ENCODE peak calls at places on chromosomes 5 and 9, in six cellular contexts. One of them, this sample, is unnamed.

GRCh38 chr5:52906845-52907244 is 82.3 kb upstream of the ITGA2 start:
- DNase-seq in trophoblast cell: no peak
- DNase-seq in endothelial cell of umbilical vein: no peak
- DNase-seq in astrocyte: no peak
- DNase-seq in endodermal cell: no peak
- DNase-seq in neuronal stem cell: no peak
- DNase-seq in this sample: no peak

GRCh38 chr5:55146543-55147151 is 13.3 kb upstream of the GPX8 start:
- DNase-seq in astrocyte: peak; percentile 53
- DNase-seq in endodermal cell: peak; percentile 97
- DNase-seq in neuronal stem cell: peak; percentile 84
- DNase-seq in trophoblast cell: peak; percentile 88
- DNase-seq in endothelial cell of umbilical vein: peak; percentile 92
- DNase-seq in this sample: peak; percentile 76

GRCh38 chr5:34656700-34657549 is 797 bp downstream of the RAI14 start:
- DNase-seq in astrocyte: no peak
- DNase-seq in endodermal cell: peak; percentile 66
- DNase-seq in endothelial cell of umbilical vein: peak; percentile 30
- DNase-seq in neuronal stem cell: no peak
- DNase-seq in trophoblast cell: no peak
- DNase-seq in this sample: no peak

GRCh38 chr9:136326061-136326776 is 1.1 kb upstream of the GPSM1 start:
- DNase-seq in trophoblast cell: no peak
- DNase-seq in neuronal stem cell: no peak
- DNase-seq in endodermal cell: peak; percentile 81
- DNase-seq in astrocyte: peak; percentile 70
- DNase-seq in endothelial cell of umbilical vein: peak; percentile 67
- DNase-seq in this sample: peak; percentile 50

GRCh38 chr9:90539266-90539665 is 103.4 kb downstream of the DIRAS2 start:
- DNase-seq in endodermal cell: no peak
- DNase-seq in astrocyte: no peak
- DNase-seq in neuronal stem cell: no peak
- DNase-seq in trophoblast cell: no peak
- DNase-seq in endothelial cell of umbilical vein: no peak
- DNase-seq in this sample: no peak

GRCh38 chr5:160747559-160747958 is 104.5 kb downstream of the ATP10B start:
- DNase-seq in endodermal cell: no peak
- DNase-seq in endothelial cell of umbilical vein: no peak
- DNase-seq in neuronal stem cell: no peak
- DNase-seq in astrocyte: no peak
- DNase-seq in trophoblast cell: no peak
- DNase-seq in this sample: no peak

GRCh38 chr9:107918749-107919148 is 429.2 kb upstream of the KLF4 start:
- DNase-seq in endodermal cell: no peak
- DNase-seq in trophoblast cell: no peak
- DNase-seq in astrocyte: no peak
- DNase-seq in endothelial cell of umbilical vein: no peak
- DNase-seq in neuronal stem cell: no peak
- DNase-seq in this sample: no peak

GRCh38 chr5:166562246-166562645 is 1729.2 kb upstream of the WWC1 start:
- DNase-seq in astrocyte: no peak
- DNase-seq in trophoblast cell: no peak
- DNase-seq in neuronal stem cell: no peak
- DNase-seq in endothelial cell of umbilical vein: no peak
- DNase-seq in endodermal cell: no peak
- DNase-seq in this sample: no peak

GRCh38 chr5:140785905-140786686 is at the start of gene PCDHA1:
- DNase-seq in neuronal stem cell: no peak
- DNase-seq in trophoblast cell: no peak
- DNase-seq in astrocyte: no peak
- DNase-seq in endothelial cell of umbilical vein: no peak
- DNase-seq in endodermal cell: no peak
- DNase-seq in this sample: no peak
- H3K9me3 ChIP-seq in neuronal stem cell: peaks cover 34% of the 10 kb centered on the region
- H3K9me3 ChIP-seq in trophoblast cell: peaks cover 25% of the 10 kb centered on the region
- H3K9me3 ChIP-seq in astrocyte: peaks cover 18% of the 10 kb centered on the region
- H3K9me3 ChIP-seq in endothelial cell of umbilical vein: peaks cover 4% of the 10 kb centered on the region
- H3K9me3 ChIP-seq in endodermal cell: peaks cover 21% of the 10 kb centered on the region
- H3K9me3 ChIP-seq in this sample: peaks cover 30% of the 10 kb centered on the region

GRCh38 chr9:34458013-34458966 is at the start of the genes DNAI1 and FAM219A:
- DNase-seq in endothelial cell of umbilical vein: peak; percentile 99
- DNase-seq in astrocyte: peak; percentile 94
- DNase-seq in neuronal stem cell: peak; percentile 99
- DNase-seq in trophoblast cell: peak; percentile 99
- DNase-seq in endodermal cell: peak; percentile 100
- DNase-seq in this sample: peak; percentile 98

GRCh38 chr9:34459356-34459755 is 751 bp downstream of the DNAI1 start:
- DNase-seq in endodermal cell: no peak
- DNase-seq in astrocyte: no peak
- DNase-seq in neuronal stem cell: no peak
- DNase-seq in trophoblast cell: no peak
- DNase-seq in endothelial cell of umbilical vein: no peak
- DNase-seq in this sample: no peak

GRCh38 chr9:34457266-34458012 is 931 bp downstream of the FAM219A start:
- DNase-seq in neuronal stem cell: peak; percentile 27
- DNase-seq in endodermal cell: peak; percentile 86
- DNase-seq in trophoblast cell: peak; percentile 46
- DNase-seq in endothelial cell of umbilical vein: peak; percentile 81
- DNase-seq in astrocyte: peak; percentile 69
- DNase-seq in this sample: peak; percentile 39

GRCh38 chr9:34459941-34460340 is 1.3 kb downstream of the DNAI1 start:
- DNase-seq in neuronal stem cell: no peak
- DNase-seq in endothelial cell of umbilical vein: no peak
- DNase-seq in astrocyte: no peak
- DNase-seq in endodermal cell: no peak
- DNase-seq in trophoblast cell: no peak
- DNase-seq in this sample: no peak

GRCh38 chr9:34458967-34459355 is 356 bp downstream of the DNAI1 start:
- DNase-seq in endodermal cell: no peak
- DNase-seq in neuronal stem cell: no peak
- DNase-seq in astrocyte: no peak
- DNase-seq in trophoblast cell: no peak
- DNase-seq in endothelial cell of umbilical vein: no peak
- DNase-seq in this sample: no peak
- H3K4me3 ChIP-seq in endodermal cell: peak overlapping the region; percentile 70
- H3K4me3 ChIP-seq in neuronal stem cell: peak overlapping the region; percentile 28
- H3K4me3 ChIP-seq in astrocyte: peak overlapping the region; percentile 60
- H3K4me3 ChIP-seq in trophoblast cell: no peak overlapping the region
- H3K4me3 ChIP-seq in endothelial cell of umbilical vein: no peak overlapping the region
- H3K4me3 ChIP-seq in this sample: peak overlapping the region; percentile 29

DNA sequence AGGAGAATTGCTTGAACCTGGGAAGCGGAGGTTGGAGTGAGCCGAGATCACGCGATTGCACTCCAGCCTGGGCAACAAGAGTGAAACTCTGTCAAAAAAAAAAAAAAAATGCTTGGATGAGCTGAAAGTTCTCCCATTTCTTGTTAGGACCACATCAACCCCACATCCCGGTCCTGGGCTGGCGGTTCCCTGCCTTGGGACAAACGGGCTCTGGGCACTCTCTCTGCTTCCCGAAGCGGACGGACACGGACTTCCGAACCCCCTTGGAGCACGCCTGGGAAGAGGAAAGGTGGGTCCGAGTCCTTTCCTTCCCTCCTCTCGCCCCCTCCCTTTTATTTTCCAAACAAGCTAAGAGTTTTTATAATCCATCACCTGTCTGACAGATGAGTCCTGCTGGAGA is 257.8 kb upstream of the IRX4 start:
- DNase-seq in endothelial cell of umbilical vein: no peak
- DNase-seq in endodermal cell: peak; percentile 23
- DNase-seq in astrocyte: no peak
- DNase-seq in trophoblast cell: no peak
- DNase-seq in neuronal stem cell: no peak
- DNase-seq in this sample: no peak
- H3K9ac ChIP-seq in endothelial cell of umbilical vein: no peak overlapping the region
- H3K9ac ChIP-seq in endodermal cell: no peak overlapping the region
- H3K9ac ChIP-seq in astrocyte: no peak overlapping the region
- H3K9ac ChIP-seq in trophoblast cell: no peak overlapping the region
- H3K9ac ChIP-seq in neuronal stem cell: no peak overlapping the region
- H3K9ac ChIP-seq in this sample: no peak overlapping the region

GRCh38 chr5:169874626-169875025 is 105.7 kb downstream of the INSYN2B start:
- DNase-seq in endothelial cell of umbilical vein: no peak
- DNase-seq in trophoblast cell: no peak
- DNase-seq in endodermal cell: no peak
- DNase-seq in neuronal stem cell: no peak
- DNase-seq in astrocyte: no peak
- DNase-seq in this sample: no peak

GRCh38 chr5:169871816-169872215 is 108.5 kb downstream of the INSYN2B start:
- DNase-seq in neuronal stem cell: no peak
- DNase-seq in trophoblast cell: no peak
- DNase-seq in astrocyte: no peak
- DNase-seq in endodermal cell: no peak
- DNase-seq in endothelial cell of umbilical vein: no peak
- DNase-seq in this sample: no peak

GRCh38 chr5:169875091-169875727 is 105.1 kb downstream of the INSYN2B start:
- DNase-seq in endothelial cell of umbilical vein: no peak
- DNase-seq in astrocyte: no peak
- DNase-seq in endodermal cell: no peak
- DNase-seq in trophoblast cell: no peak
- DNase-seq in neuronal stem cell: no peak
- DNase-seq in this sample: no peak

GRCh38 chr5:169876376-169876775 is 103.9 kb downstream of the INSYN2B start:
- DNase-seq in astrocyte: peak; percentile 66
- DNase-seq in endodermal cell: no peak
- DNase-seq in neuronal stem cell: no peak
- DNase-seq in endothelial cell of umbilical vein: no peak
- DNase-seq in trophoblast cell: no peak
- DNase-seq in this sample: no peak

GRCh38 chr5:169873642-169874041 is 106.7 kb downstream of the INSYN2B start:
- DNase-seq in endothelial cell of umbilical vein: no peak
- DNase-seq in neuronal stem cell: no peak
- DNase-seq in astrocyte: peak; percentile 64
- DNase-seq in endodermal cell: no peak
- DNase-seq in trophoblast cell: no peak
- DNase-seq in this sample: peak; percentile 5
- H3K9me3 ChIP-seq in endothelial cell of umbilical vein: no peaks in the 10 kb centered on the region
- H3K9me3 ChIP-seq in neuronal stem cell: no peaks in the 10 kb centered on the region
- H3K9me3 ChIP-seq in astrocyte: no peaks in the 10 kb centered on the region
- H3K9me3 ChIP-seq in endodermal cell: no peaks in the 10 kb centered on the region
- H3K9me3 ChIP-seq in trophoblast cell: no peaks in the 10 kb centered on the region
- H3K9me3 ChIP-seq in this sample: no peaks in the 10 kb centered on the region

DNA sequence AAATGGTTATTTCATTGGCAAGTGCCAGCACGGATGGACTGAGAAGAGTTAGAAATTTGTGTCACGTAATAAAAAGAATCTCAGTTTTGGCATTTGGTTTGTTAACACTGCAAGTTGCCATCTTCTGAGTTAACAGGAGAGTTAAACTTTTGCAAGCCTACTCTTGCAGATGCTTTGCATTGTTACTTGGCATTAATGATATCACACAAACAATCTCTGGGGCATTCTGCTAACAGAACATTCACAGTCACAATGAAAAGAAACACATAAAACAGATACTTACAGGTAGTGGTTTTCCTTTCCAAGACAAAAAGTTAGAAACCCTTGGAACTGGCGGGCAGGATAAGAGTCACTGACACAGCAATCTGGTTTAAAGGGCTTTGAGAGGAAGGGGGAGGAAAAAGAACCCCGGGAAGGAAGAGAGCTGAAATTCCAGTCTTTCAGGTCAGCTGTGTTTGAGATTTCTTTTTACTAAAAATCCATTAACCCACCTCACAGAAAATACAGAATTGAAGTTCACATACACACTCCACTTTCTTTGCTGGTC is 524 bp downstream of the FREM1 start:
- DNase-seq in astrocyte: no peak
- DNase-seq in neuronal stem cell: no peak
- DNase-seq in trophoblast cell: no peak
- DNase-seq in endodermal cell: no peak
- DNase-seq in endothelial cell of umbilical vein: peak; percentile 8
- DNase-seq in this sample: peak; percentile 16
- H3K4me3 ChIP-seq in astrocyte: no peak overlapping the region
- H3K4me3 ChIP-seq in neuronal stem cell: no peak overlapping the region
- H3K4me3 ChIP-seq in trophoblast cell: peak overlapping the region; percentile 29
- H3K4me3 ChIP-seq in endodermal cell: peak overlapping the region; percentile 43
- H3K4me3 ChIP-seq in endothelial cell of umbilical vein: no peak overlapping the region
- H3K4me3 ChIP-seq in this sample: peak overlapping the region; percentile 24

DNA sequence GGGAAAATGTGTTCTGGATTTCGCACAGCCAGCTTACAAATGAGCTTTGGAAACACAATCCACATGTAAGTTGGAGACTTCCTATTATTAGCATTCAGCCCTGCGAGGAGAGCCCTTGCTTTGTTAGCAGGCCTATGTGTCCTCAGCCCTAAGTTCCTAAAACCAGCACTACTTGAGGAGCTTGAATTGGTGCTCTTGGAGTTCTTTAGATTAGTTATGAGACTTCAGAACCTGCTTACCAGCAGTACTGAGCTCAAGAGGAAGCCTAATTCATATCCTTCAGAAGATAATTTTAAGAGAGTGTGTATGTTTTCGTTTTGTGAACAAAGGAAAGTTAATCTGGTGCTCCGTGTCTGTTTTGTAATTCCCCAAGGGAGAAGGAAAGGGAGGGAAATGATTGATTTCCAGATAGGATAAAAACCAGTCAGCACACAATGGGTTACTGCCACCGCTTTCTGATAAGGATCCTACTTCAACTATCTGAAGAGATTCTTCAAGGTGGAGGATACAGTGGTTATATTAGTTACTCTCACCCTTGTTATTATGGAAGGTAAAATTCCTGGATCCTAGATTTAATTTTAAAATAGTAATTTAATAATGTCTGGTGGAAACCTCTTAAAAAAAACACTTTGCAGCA is 35.2 kb downstream of the PIK3R1 start:
- DNase-seq in endothelial cell of umbilical vein: peak; percentile 55
- DNase-seq in trophoblast cell: no peak
- DNase-seq in neuronal stem cell: no peak
- DNase-seq in astrocyte: no peak
- DNase-seq in endodermal cell: no peak
- DNase-seq in this sample: no peak
- H3K9ac ChIP-seq in endothelial cell of umbilical vein: peak overlapping the region; percentile 46
- H3K9ac ChIP-seq in trophoblast cell: no peak overlapping the region
- H3K9ac ChIP-seq in neuronal stem cell: no peak overlapping the region
- H3K9ac ChIP-seq in astrocyte: no peak overlapping the region
- H3K9ac ChIP-seq in endodermal cell: no peak overlapping the region
- H3K9ac ChIP-seq in this sample: no peak overlapping the region

DNA sequence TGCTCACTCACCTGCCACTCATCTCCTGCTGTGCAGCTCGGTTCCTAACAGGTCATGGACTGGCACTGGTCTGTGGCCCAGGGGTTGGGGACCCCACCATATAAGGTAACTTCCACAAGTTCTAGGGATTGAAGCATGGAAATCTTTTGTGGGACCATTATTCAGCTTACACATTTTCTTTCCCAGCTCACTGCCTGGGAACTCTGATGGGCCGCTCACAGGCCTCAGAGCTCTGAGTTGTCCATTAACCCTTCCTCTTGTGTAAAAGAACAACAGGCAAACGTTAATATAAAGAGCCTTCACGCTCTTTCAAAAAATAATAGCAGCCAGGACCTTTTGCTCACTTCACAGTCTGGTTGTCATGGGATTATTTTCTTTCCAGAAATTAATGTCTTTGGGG is 443.3 kb downstream of the AGTPBP1 start:
- DNase-seq in endothelial cell of umbilical vein: no peak
- DNase-seq in neuronal stem cell: no peak
- DNase-seq in endodermal cell: no peak
- DNase-seq in astrocyte: no peak
- DNase-seq in trophoblast cell: no peak
- DNase-seq in this sample: no peak
- H3K9me3 ChIP-seq in endothelial cell of umbilical vein: no peaks in the 10 kb centered on the region
- H3K9me3 ChIP-seq in neuronal stem cell: no peaks in the 10 kb centered on the region
- H3K9me3 ChIP-seq in endodermal cell: peaks cover 11% of the 10 kb centered on the region
- H3K9me3 ChIP-seq in astrocyte: no peaks in the 10 kb centered on the region
- H3K9me3 ChIP-seq in trophoblast cell: peaks cover 2% of the 10 kb centered on the region
- H3K9me3 ChIP-seq in this sample: peaks cover 11% of the 10 kb centered on the region